ENCODE peak calls at places on chromosomes 3 and 15, in nine cellular contexts. O, G, I, R, D, X, Q, A and Y are unnamed samples.

GRCh38 chr3:114444216-114444615 is 150.4 kb downstream of the TIGIT start:
- DNase-seq in G (no peak), D (no peak), O (no peak), R (no peak), Q (peak), X (no peak), I (no peak), A (no peak), Y (no peak)

GRCh38 chr3:155323063-155323666 is 29.7 kb upstream of the STRIT1 start:
- DNase-seq in Q (peak), A (peak), X (peak), G (peak), R (no peak), D (peak), O (no peak), I (peak), Y (peak)

GRCh38 chr3:84904212-84904611 is 54.6 kb upstream of the CADM2 start:
- DNase-seq in G (no peak), O (no peak), I (no peak), Q (no peak), X (no peak), D (no peak), R (no peak), A (no peak), Y (no peak)

GRCh38 chr3:109356442-109357155 is 19.3 kb upstream of the DPPA4 start:
- DNase-seq in X (no peak), O (no peak), R (no peak), G (no peak), D (no peak), I (no peak), A (no peak), Q (no peak), Y (no peak)

GRCh38 chr3:35648347-35648746 is 9.0 kb downstream of the ARPP21 start:
- DNase-seq in D (no peak), X (no peak), R (no peak), G (no peak), A (no peak), O (no peak), I (no peak), Q (peak), Y (no peak)

GRCh38 chr3:61537366-61537765 is 24.0 kb upstream of the PTPRG start:
- DNase-seq in O (no peak), X (no peak), A (no peak), G (no peak), R (no peak), I (no peak), Q (peak), D (no peak), Y (no peak)

GRCh38 chr3:119236756-119237155 is 3.9 kb downstream of the B4GALT4 start:
- DNase-seq in X (no peak), D (no peak), Q (no peak), A (no peak), O (no peak), R (no peak), I (no peak), G (no peak), Y (no peak)

GRCh38 chr3:159616234-159616825 is 372.3 kb upstream of the IL12A start:
- DNase-seq in D (no peak), R (peak), X (no peak), Q (peak), G (no peak), A (no peak), O (no peak), I (peak), Y (peak)

GRCh38 chr3:40846466-40846865 is 321.7 kb downstream of the ZNF621 start:
- DNase-seq in A (no peak), X (no peak), O (no peak), I (no peak), R (no peak), Q (no peak), G (no peak), D (no peak), Y (no peak)

GRCh38 chr3:40848411-40848810 is 323.7 kb downstream of the ZNF621 start:
- DNase-seq in D (no peak), X (no peak), Q (no peak), A (no peak), R (peak), O (no peak), G (no peak), I (no peak), Y (no peak)

GRCh38 chr3:40845447-40845846 is 320.7 kb downstream of the ZNF621 start:
- DNase-seq in A (no peak), D (no peak), Q (no peak), X (no peak), O (no peak), G (no peak), I (no peak), R (no peak), Y (no peak)

GRCh38 chr3:40845916-40846315 is 321.2 kb downstream of the ZNF621 start:
- DNase-seq in Q (no peak), I (no peak), O (no peak), D (no peak), A (no peak), X (no peak), G (no peak), R (no peak), Y (no peak)

DNA sequence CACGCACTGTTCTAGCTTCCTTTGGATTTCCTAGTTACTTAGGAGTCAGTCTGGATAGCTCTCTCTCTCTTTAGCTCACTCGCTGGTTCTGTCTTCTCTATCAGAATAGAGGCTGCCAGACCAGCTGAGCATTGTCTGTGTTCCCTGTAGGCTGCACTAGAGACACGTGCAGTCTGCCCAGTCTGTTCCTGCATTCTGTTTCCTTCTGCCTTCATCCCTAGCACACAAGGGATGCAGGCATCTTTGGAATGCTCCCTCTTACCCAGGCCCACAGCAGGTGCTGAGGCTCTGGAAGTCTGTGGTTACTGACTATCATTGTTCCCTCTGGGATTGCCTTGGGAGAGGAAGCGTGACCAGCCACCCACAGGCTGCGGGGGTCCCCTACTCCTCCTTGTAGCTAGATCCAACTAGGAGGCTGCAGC is 322.8 kb downstream of the ZNF621 start:
- DNase-seq in Q (peak), G (no peak), O (no peak), D (no peak), X (no peak), I (no peak), R (peak), A (no peak), Y (no peak)
- TF ChIP-seq CTCF in Q (no peak), G (peak), O (no peak), D (no peak), X (no peak), I (no peak), R (no peak), A (no peak), Y (no peak)

DNA sequence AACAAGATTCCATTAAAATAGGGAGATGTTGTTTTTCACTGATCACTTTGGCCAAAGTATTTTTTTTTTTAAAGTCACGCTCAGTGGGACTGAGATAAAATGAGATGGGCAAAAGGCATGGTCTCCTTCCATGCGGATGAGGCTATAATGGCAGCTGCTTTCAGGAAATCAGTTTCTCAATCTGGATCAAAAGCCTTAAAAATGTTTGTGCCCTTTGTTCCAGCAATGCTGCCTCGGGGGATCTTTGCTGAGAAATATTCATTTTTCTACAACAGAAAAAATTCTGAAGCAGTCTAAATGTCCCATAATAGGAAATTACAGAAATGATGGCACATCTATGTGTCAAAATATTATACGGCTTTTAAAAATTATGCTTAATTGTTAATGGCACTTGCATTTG is 97.2 kb downstream of the SMAD6 start:
- DNase-seq in X (no peak), O (no peak), Q (no peak), A (no peak), R (no peak), G (no peak), D (no peak), I (no peak), Y (no peak)
- TF ChIP-seq CTCF in X (no peak), O (no peak), Q (no peak), A (no peak), R (no peak), G (no peak), D (no peak), I (no peak), Y (no peak)

GRCh38 chr3:173045770-173046382 is 95.2 kb downstream of the SPATA16 start:
- DNase-seq in O (no peak), X (no peak), A (no peak), G (no peak), Q (peak), I (no peak), R (no peak), D (no peak), Y (no peak)
- TF ChIP-seq CTCF in O (peak), X (peak), A (peak), G (peak), Q (no peak), I (peak), R (no peak), D (peak), Y (peak)

GRCh38 chr3:181274025-181274424 is 284.5 kb upstream of the DNAJC19 start:
- DNase-seq in A (no peak), Q (no peak), O (no peak), D (no peak), R (no peak), G (no peak), X (no peak), I (no peak), Y (no peak)

GRCh38 chr3:181276358-181276896 is 286.9 kb upstream of the DNAJC19 start:
- DNase-seq in I (no peak), Q (no peak), X (no peak), G (no peak), R (no peak), A (no peak), D (no peak), O (no peak), Y (no peak)

GRCh38 chr3:181278468-181279238 is 289.1 kb upstream of the DNAJC19 start:
- DNase-seq in X (peak), I (no peak), G (no peak), O (no peak), D (no peak), Q (no peak), R (no peak), A (no peak), Y (no peak)

GRCh38 chr3:181279239-181279565 is 289.7 kb upstream of the DNAJC19 start:
- DNase-seq in G (no peak), R (no peak), I (no peak), A (no peak), O (no peak), D (no peak), Q (no peak), X (no peak), Y (no peak)
- TF ChIP-seq CTCF in G (no peak), R (no peak), I (no peak), A (no peak), O (no peak), D (no peak), Q (no peak), X (no peak), Y (no peak)

GRCh38 chr15:76678766-76679165 is 226.4 kb downstream of the SCAPER start:
- DNase-seq in G (peak), I (no peak), D (no peak), A (no peak), R (no peak), Q (peak), X (no peak), O (no peak), Y (peak)
- TF ChIP-seq CTCF in G (no peak), I (no peak), D (no peak), A (no peak), R (no peak), Q (no peak), X (no peak), O (no peak), Y (no peak)

DNA sequence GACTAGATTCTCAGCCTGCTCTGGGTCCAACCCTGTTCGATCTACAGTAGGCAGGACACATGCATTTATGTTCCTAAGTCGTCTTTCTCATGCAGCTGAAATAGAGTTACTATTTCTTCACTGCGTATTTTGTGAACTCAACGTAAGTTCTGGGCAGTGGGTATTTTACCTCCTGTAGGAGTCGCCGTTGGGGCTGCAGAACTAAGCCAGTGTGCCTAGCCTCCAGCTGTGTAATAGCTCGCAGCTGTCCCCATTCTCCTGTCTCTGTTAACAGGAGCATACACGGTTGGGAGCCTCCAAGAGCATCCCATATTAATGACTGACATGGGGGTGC is 58.4 kb upstream of the HRH1 start:
- DNase-seq in O (no peak), Q (no peak), I (no peak), D (no peak), G (peak), R (no peak), X (no peak), A (no peak), Y (no peak)
- TF ChIP-seq CTCF in O (no peak), Q (peak), I (peak), D (peak), G (peak), R (no peak), X (no peak), A (no peak), Y (peak)

GRCh38 chr3:102526865-102527264 is 92.0 kb downstream of the ZPLD1 start:
- DNase-seq in D (no peak), Q (no peak), I (no peak), G (no peak), O (no peak), A (no peak), R (no peak), X (no peak), Y (no peak)

GRCh38 chr3:102528727-102529126 is 93.9 kb downstream of the ZPLD1 start:
- DNase-seq in G (no peak), D (no peak), X (no peak), Q (no peak), R (no peak), I (no peak), A (no peak), O (no peak), Y (no peak)

GRCh38 chr3:102530443-102531195 is 95.8 kb downstream of the ZPLD1 start:
- DNase-seq in Q (peak), X (no peak), R (no peak), G (no peak), A (no peak), O (no peak), D (no peak), I (no peak), Y (peak)

GRCh38 chr3:102531686-102532085 is 96.9 kb downstream of the ZPLD1 start:
- DNase-seq in X (no peak), G (no peak), I (no peak), Q (peak), D (no peak), O (no peak), A (no peak), R (no peak), Y (no peak)

GRCh38 chr3:102529452-102529851 is 94.6 kb downstream of the ZPLD1 start:
- DNase-seq in X (peak), Q (peak), A (no peak), R (peak), I (peak), D (peak), G (no peak), O (no peak), Y (no peak)
- TF ChIP-seq CTCF in X (peak), Q (peak), A (peak), R (no peak), I (peak), D (peak), G (peak), O (peak), Y (peak)